ENCODE peak calls at places on chromosomes 6 and 20, in seven cellular contexts. One of them, this sample, is unnamed.

GRCh38 chr6:30394139-30394538 is 49.2 kb downstream of the RPP21 start:
- DNase-seq in heart left ventricle: no peak
- DNase-seq in cardiac muscle cell: no peak
- DNase-seq in effector memory CD4-positive, alpha-beta T cell: no peak
- DNase-seq in gastrocnemius medialis: no peak
- DNase-seq in heart right ventricle: no peak
- DNase-seq in IMR-90: no peak
- DNase-seq in this sample: no peak

GRCh38 chr6:167793421-167793820 is 33.3 kb upstream of the AFDN start:
- DNase-seq in effector memory CD4-positive, alpha-beta T cell: no peak
- DNase-seq in cardiac muscle cell: no peak
- DNase-seq in gastrocnemius medialis: no peak
- DNase-seq in heart left ventricle: no peak
- DNase-seq in heart right ventricle: no peak
- DNase-seq in IMR-90: no peak
- DNase-seq in this sample: no peak

GRCh38 chr6:1527098-1527497 is 82.6 kb upstream of the FOXC1 start:
- DNase-seq in gastrocnemius medialis: peak
- DNase-seq in cardiac muscle cell: peak
- DNase-seq in heart left ventricle: peak
- DNase-seq in IMR-90: peak
- DNase-seq in heart right ventricle: peak
- DNase-seq in effector memory CD4-positive, alpha-beta T cell: no peak
- DNase-seq in this sample: no peak

GRCh38 chr6:111543913-111544435 is 61.0 kb upstream of the REV3L start:
- DNase-seq in cardiac muscle cell: no peak
- DNase-seq in gastrocnemius medialis: no peak
- DNase-seq in heart right ventricle: no peak
- DNase-seq in effector memory CD4-positive, alpha-beta T cell: no peak
- DNase-seq in heart left ventricle: no peak
- DNase-seq in IMR-90: no peak
- DNase-seq in this sample: no peak

GRCh38 chr6:14501914-14502313 is 384.3 kb downstream of the CD83 start:
- DNase-seq in IMR-90: peak
- DNase-seq in cardiac muscle cell: no peak
- DNase-seq in effector memory CD4-positive, alpha-beta T cell: no peak
- DNase-seq in gastrocnemius medialis: no peak
- DNase-seq in heart right ventricle: no peak
- DNase-seq in heart left ventricle: no peak
- DNase-seq in this sample: no peak

GRCh38 chr20:39109933-39110818 is 148.0 kb downstream of the DHX35 start:
- DNase-seq in heart left ventricle: no peak
- DNase-seq in effector memory CD4-positive, alpha-beta T cell: no peak
- DNase-seq in gastrocnemius medialis: no peak
- DNase-seq in heart right ventricle: no peak
- DNase-seq in cardiac muscle cell: no peak
- DNase-seq in IMR-90: no peak
- DNase-seq in this sample: no peak

GRCh38 chr6:20575125-20575524 is 40.9 kb downstream of the CDKAL1 start:
- DNase-seq in heart left ventricle: no peak
- DNase-seq in gastrocnemius medialis: no peak
- DNase-seq in effector memory CD4-positive, alpha-beta T cell: no peak
- DNase-seq in IMR-90: no peak
- DNase-seq in heart right ventricle: no peak
- DNase-seq in cardiac muscle cell: no peak
- DNase-seq in this sample: peak

GRCh38 chr6:69290116-69290515 is 506.7 kb downstream of the LMBRD1 start:
- DNase-seq in IMR-90: no peak
- DNase-seq in heart right ventricle: no peak
- DNase-seq in cardiac muscle cell: no peak
- DNase-seq in heart left ventricle: no peak
- DNase-seq in effector memory CD4-positive, alpha-beta T cell: no peak
- DNase-seq in gastrocnemius medialis: no peak
- DNase-seq in this sample: no peak

GRCh38 chr20:49641683-49642649 is 71.7 kb downstream of the B4GALT5 start:
- DNase-seq in gastrocnemius medialis: peak
- DNase-seq in heart left ventricle: no peak
- DNase-seq in IMR-90: peak
- DNase-seq in heart right ventricle: no peak
- DNase-seq in cardiac muscle cell: peak
- DNase-seq in effector memory CD4-positive, alpha-beta T cell: no peak
- DNase-seq in this sample: no peak

GRCh38 chr20:36091561-36092423 is 62.7 kb upstream of the EPB41L1 start:
- DNase-seq in cardiac muscle cell: no peak
- DNase-seq in gastrocnemius medialis: no peak
- DNase-seq in effector memory CD4-positive, alpha-beta T cell: no peak
- DNase-seq in IMR-90: no peak
- DNase-seq in heart left ventricle: no peak
- DNase-seq in heart right ventricle: no peak
- DNase-seq in this sample: no peak

DNA sequence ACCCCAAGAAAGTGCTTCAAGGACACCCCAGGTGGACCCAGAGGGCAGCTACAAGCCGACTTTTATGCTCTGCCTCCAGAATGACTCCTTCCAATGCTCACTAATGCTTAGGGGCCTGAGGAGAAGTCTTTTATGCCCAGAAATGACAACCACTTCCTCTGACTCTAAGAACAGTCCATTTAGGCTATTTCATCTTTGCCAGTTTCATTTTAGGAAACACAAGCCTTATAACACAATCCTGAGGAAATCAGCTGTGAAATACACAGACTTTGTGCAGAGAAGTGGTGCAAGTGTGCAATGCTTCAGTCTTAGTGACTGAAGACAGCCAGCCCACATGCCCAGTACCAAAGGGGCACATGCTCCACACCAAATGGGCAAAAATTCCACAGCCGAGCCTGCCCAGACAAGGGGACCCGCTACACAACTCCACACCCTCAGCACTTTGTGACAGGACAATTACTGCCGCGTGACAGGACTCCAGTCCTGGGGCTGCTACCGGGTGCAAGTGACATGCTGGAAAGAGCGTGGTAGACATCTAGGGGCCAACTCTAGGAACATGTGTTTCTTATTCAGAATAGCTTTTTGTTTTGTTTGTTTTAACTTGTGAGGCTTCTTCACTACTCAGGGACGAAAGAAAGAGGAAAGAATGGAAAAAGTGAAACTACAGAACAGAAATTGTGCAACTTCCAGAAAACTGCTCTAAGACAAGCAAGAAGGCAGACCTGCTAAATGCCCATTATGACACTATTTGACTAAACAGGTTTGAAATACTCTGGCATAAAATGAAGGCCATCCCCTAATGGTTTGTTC is 28.2 kb upstream of the PLAGL1 start:
- DNase-seq in gastrocnemius medialis: no peak
- DNase-seq in effector memory CD4-positive, alpha-beta T cell: no peak
- DNase-seq in heart right ventricle: no peak
- DNase-seq in cardiac muscle cell: peak
- DNase-seq in heart left ventricle: peak
- DNase-seq in IMR-90: peak
- DNase-seq in this sample: no peak
- H3K4me3 ChIP-seq in gastrocnemius medialis: no peak
- H3K4me3 ChIP-seq in effector memory CD4-positive, alpha-beta T cell: no peak
- H3K4me3 ChIP-seq in heart right ventricle: peak
- H3K4me3 ChIP-seq in cardiac muscle cell: no peak
- H3K4me3 ChIP-seq in heart left ventricle: peak
- H3K4me3 ChIP-seq in IMR-90: peak
- H3K4me3 ChIP-seq in this sample: no peak

DNA sequence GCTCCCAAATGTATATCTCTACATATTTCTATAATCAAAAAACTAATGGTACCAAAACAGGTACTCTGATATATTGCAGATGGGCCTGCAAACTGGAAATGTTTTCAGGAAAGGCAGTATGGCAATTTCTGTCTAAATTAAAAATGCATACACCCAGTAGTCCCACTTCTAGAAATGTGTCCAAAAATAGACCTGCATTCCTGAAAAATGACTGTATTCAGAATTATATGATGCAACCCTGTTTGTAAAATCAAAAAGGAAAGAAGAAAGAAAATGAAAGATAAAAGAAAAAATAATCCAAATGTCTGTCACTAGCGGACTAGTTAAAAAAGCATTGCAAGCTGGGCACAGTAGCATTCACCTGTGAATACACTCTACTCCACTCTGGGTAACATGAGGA is 12.9 kb upstream of the MICB start:
- DNase-seq in cardiac muscle cell: no peak
- DNase-seq in gastrocnemius medialis: no peak
- DNase-seq in heart right ventricle: no peak
- DNase-seq in effector memory CD4-positive, alpha-beta T cell: no peak
- DNase-seq in IMR-90: peak
- DNase-seq in heart left ventricle: no peak
- DNase-seq in this sample: no peak
- H3K4me3 ChIP-seq in cardiac muscle cell: no peak
- H3K4me3 ChIP-seq in gastrocnemius medialis: no peak
- H3K4me3 ChIP-seq in heart right ventricle: no peak
- H3K4me3 ChIP-seq in effector memory CD4-positive, alpha-beta T cell: no peak
- H3K4me3 ChIP-seq in IMR-90: no peak
- H3K4me3 ChIP-seq in heart left ventricle: no peak
- H3K4me3 ChIP-seq in this sample: no peak

GRCh38 chr6:45326698-45327417 is 1.3 kb upstream of the RUNX2 start:
- DNase-seq in effector memory CD4-positive, alpha-beta T cell: no peak
- DNase-seq in gastrocnemius medialis: no peak
- DNase-seq in IMR-90: no peak
- DNase-seq in heart left ventricle: no peak
- DNase-seq in cardiac muscle cell: peak
- DNase-seq in heart right ventricle: no peak
- DNase-seq in this sample: no peak

GRCh38 chr6:45328523-45328922 is 393 bp downstream of the RUNX2 start:
- DNase-seq in heart right ventricle: no peak
- DNase-seq in gastrocnemius medialis: no peak
- DNase-seq in cardiac muscle cell: no peak
- DNase-seq in heart left ventricle: no peak
- DNase-seq in IMR-90: no peak
- DNase-seq in effector memory CD4-positive, alpha-beta T cell: no peak
- DNase-seq in this sample: no peak

GRCh38 chr6:45323656-45324224 is 4.4 kb upstream of the RUNX2 start:
- DNase-seq in cardiac muscle cell: no peak
- DNase-seq in effector memory CD4-positive, alpha-beta T cell: no peak
- DNase-seq in heart right ventricle: no peak
- DNase-seq in heart left ventricle: no peak
- DNase-seq in gastrocnemius medialis: no peak
- DNase-seq in IMR-90: no peak
- DNase-seq in this sample: no peak

DNA sequence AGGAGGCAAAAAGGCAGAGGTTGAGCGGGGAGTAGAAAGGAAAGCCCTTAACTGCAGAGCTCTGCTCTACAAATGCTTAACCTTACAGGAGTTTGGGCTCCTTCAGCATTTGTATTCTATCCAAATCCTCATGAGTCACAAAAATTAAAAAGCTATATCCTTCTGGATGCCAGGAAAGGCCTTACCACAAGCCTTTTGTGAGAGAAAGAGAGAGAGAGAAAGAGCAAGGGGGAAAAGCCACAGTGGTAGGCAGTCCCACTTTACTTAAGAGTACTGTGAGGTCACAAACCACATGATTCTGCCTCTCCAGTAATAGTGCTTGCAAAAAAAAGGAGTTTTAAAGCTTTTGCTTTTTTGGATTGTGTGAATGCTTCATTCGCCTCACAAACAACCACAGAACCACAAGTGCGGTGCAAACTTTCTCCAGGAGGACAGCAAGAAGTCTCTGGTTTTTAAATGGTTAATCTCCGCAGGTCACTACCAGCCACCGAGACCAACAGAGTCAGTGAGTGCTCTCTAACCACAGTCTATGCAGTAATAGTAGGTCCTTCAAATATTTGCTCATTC is at the start of gene RUNX2:
- DNase-seq in heart left ventricle: no peak
- DNase-seq in effector memory CD4-positive, alpha-beta T cell: no peak
- DNase-seq in heart right ventricle: no peak
- DNase-seq in gastrocnemius medialis: no peak
- DNase-seq in IMR-90: peak
- DNase-seq in cardiac muscle cell: peak
- DNase-seq in this sample: no peak
- H3K4me3 ChIP-seq in heart left ventricle: peak
- H3K4me3 ChIP-seq in effector memory CD4-positive, alpha-beta T cell: no peak
- H3K4me3 ChIP-seq in heart right ventricle: peak
- H3K4me3 ChIP-seq in gastrocnemius medialis: no peak
- H3K4me3 ChIP-seq in IMR-90: no peak
- H3K4me3 ChIP-seq in cardiac muscle cell: peak
- H3K4me3 ChIP-seq in this sample: no peak

GRCh38 chr20:3751664-3752385 is 15.7 kb downstream of the ADISSP start:
- DNase-seq in effector memory CD4-positive, alpha-beta T cell: peak
- DNase-seq in IMR-90: no peak
- DNase-seq in heart right ventricle: peak
- DNase-seq in heart left ventricle: peak
- DNase-seq in gastrocnemius medialis: no peak
- DNase-seq in cardiac muscle cell: peak
- DNase-seq in this sample: peak
- H3K4me3 ChIP-seq in effector memory CD4-positive, alpha-beta T cell: peak
- H3K4me3 ChIP-seq in IMR-90: no peak
- H3K4me3 ChIP-seq in heart right ventricle: peak
- H3K4me3 ChIP-seq in heart left ventricle: peak
- H3K4me3 ChIP-seq in gastrocnemius medialis: peak
- H3K4me3 ChIP-seq in cardiac muscle cell: peak
- H3K4me3 ChIP-seq in this sample: peak

GRCh38 chr6:45569210-45569945 is 191.6 kb upstream of the SUPT3H start:
- DNase-seq in effector memory CD4-positive, alpha-beta T cell: no peak
- DNase-seq in heart left ventricle: no peak
- DNase-seq in gastrocnemius medialis: no peak
- DNase-seq in heart right ventricle: no peak
- DNase-seq in IMR-90: no peak
- DNase-seq in cardiac muscle cell: no peak
- DNase-seq in this sample: no peak

GRCh38 chr6:45574013-45574412 is 196.3 kb upstream of the SUPT3H start:
- DNase-seq in IMR-90: no peak
- DNase-seq in heart right ventricle: no peak
- DNase-seq in cardiac muscle cell: no peak
- DNase-seq in heart left ventricle: no peak
- DNase-seq in effector memory CD4-positive, alpha-beta T cell: no peak
- DNase-seq in gastrocnemius medialis: no peak
- DNase-seq in this sample: no peak

GRCh38 chr6:45574885-45575284 is 197.2 kb upstream of the SUPT3H start:
- DNase-seq in gastrocnemius medialis: peak
- DNase-seq in cardiac muscle cell: no peak
- DNase-seq in IMR-90: no peak
- DNase-seq in heart right ventricle: no peak
- DNase-seq in heart left ventricle: no peak
- DNase-seq in effector memory CD4-positive, alpha-beta T cell: no peak
- DNase-seq in this sample: no peak

GRCh38 chr6:45571159-45571558 is 193.4 kb upstream of the SUPT3H start:
- DNase-seq in cardiac muscle cell: no peak
- DNase-seq in heart left ventricle: no peak
- DNase-seq in gastrocnemius medialis: no peak
- DNase-seq in IMR-90: no peak
- DNase-seq in heart right ventricle: no peak
- DNase-seq in effector memory CD4-positive, alpha-beta T cell: no peak
- DNase-seq in this sample: no peak

DNA sequence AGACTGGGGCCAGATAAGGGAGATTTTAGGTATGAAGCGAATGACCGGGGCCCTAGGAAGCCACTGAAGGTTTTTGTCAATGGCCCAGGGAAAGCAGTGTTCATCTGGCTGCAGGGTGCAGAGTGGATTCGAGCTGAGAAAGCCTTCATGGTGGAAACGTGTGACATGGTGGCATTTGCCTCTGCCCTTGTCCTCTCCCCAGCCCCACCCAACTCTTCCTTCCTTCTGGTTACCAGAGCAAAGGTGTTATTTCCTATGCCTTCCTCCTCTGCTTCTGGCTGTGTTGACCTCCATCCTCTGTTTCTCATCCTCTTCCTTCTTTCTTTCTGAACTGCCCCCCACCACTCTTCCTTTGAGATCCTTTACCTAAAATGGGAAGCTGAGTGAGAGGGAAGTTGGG is 195.1 kb upstream of the SUPT3H start:
- DNase-seq in IMR-90: no peak
- DNase-seq in heart left ventricle: no peak
- DNase-seq in cardiac muscle cell: no peak
- DNase-seq in gastrocnemius medialis: no peak
- DNase-seq in effector memory CD4-positive, alpha-beta T cell: no peak
- DNase-seq in heart right ventricle: no peak
- DNase-seq in this sample: no peak
- H3K4me3 ChIP-seq in IMR-90: no peak
- H3K4me3 ChIP-seq in heart left ventricle: no peak
- H3K4me3 ChIP-seq in cardiac muscle cell: no peak
- H3K4me3 ChIP-seq in gastrocnemius medialis: no peak
- H3K4me3 ChIP-seq in effector memory CD4-positive, alpha-beta T cell: no peak
- H3K4me3 ChIP-seq in heart right ventricle: no peak
- H3K4me3 ChIP-seq in this sample: no peak